ENCODE peak calls at places on chromosome 11, in ten cellular contexts. One of them, this sample, is unnamed.

GRCh38 chr11:72974487-72975205 is 160.4 kb downstream of the ATG16L2 start:
- DNase-seq in neural crest cell: no peak
- DNase-seq in GM19239: no peak
- DNase-seq in T47D: no peak
- DNase-seq in PC-3: no peak
- DNase-seq in D341Med: no peak
- DNase-seq in amygdala: no peak
- DNase-seq in GM04503: no peak
- DNase-seq in NCI-H1092 treated with DMSO at 0.1 percent for 48 hours: no peak
- DNase-seq in M059J: no peak
- DNase-seq in this sample: no peak

GRCh38 chr11:34749666-34750659 is 129.1 kb downstream of the EHF start:
- DNase-seq in T47D: peak
- DNase-seq in amygdala: no peak
- DNase-seq in NCI-H1092 treated with DMSO at 0.1 percent for 48 hours: no peak
- DNase-seq in GM19239: no peak
- DNase-seq in D341Med: no peak
- DNase-seq in PC-3: peak
- DNase-seq in neural crest cell: no peak
- DNase-seq in GM04503: peak
- DNase-seq in M059J: peak
- DNase-seq in this sample: no peak

GRCh38 chr11:18650859-18651557 is 16.9 kb upstream of the SPTY2D1 start:
- DNase-seq in amygdala: no peak
- DNase-seq in GM04503: no peak
- DNase-seq in M059J: peak
- DNase-seq in D341Med: peak
- DNase-seq in T47D: peak
- DNase-seq in PC-3: peak
- DNase-seq in NCI-H1092 treated with DMSO at 0.1 percent for 48 hours: no peak
- DNase-seq in neural crest cell: peak
- DNase-seq in GM19239: peak
- DNase-seq in this sample: peak

GRCh38 chr11:111307472-111308108 is 9.2 kb downstream of the POU2AF3 start:
- DNase-seq in PC-3: peak
- DNase-seq in M059J: no peak
- DNase-seq in GM04503: no peak
- DNase-seq in amygdala: no peak
- DNase-seq in NCI-H1092 treated with DMSO at 0.1 percent for 48 hours: peak
- DNase-seq in neural crest cell: no peak
- DNase-seq in T47D: peak
- DNase-seq in D341Med: no peak
- DNase-seq in GM19239: no peak
- DNase-seq in this sample: peak

GRCh38 chr11:61277186-61277972 is 17.7 kb downstream of the VWCE start:
- DNase-seq in T47D: no peak
- DNase-seq in PC-3: no peak
- DNase-seq in GM19239: no peak
- DNase-seq in D341Med: no peak
- DNase-seq in amygdala: no peak
- DNase-seq in GM04503: no peak
- DNase-seq in NCI-H1092 treated with DMSO at 0.1 percent for 48 hours: no peak
- DNase-seq in M059J: no peak
- DNase-seq in neural crest cell: no peak
- DNase-seq in this sample: no peak

GRCh38 chr11:72217856-72218745 is 1.5 kb downstream of the FOLR2 start:
- DNase-seq in GM19239: no peak
- DNase-seq in PC-3: no peak
- DNase-seq in amygdala: no peak
- DNase-seq in neural crest cell: no peak
- DNase-seq in T47D: no peak
- DNase-seq in D341Med: no peak
- DNase-seq in GM04503: no peak
- DNase-seq in M059J: no peak
- DNase-seq in NCI-H1092 treated with DMSO at 0.1 percent for 48 hours: no peak
- DNase-seq in this sample: no peak

GRCh38 chr11:66373261-66373660 is 1.7 kb upstream of the SLC29A2 start:
- DNase-seq in GM19239: no peak
- DNase-seq in M059J: no peak
- DNase-seq in T47D: peak
- DNase-seq in amygdala: no peak
- DNase-seq in NCI-H1092 treated with DMSO at 0.1 percent for 48 hours: no peak
- DNase-seq in PC-3: no peak
- DNase-seq in D341Med: no peak
- DNase-seq in neural crest cell: no peak
- DNase-seq in GM04503: no peak
- DNase-seq in this sample: no peak

GRCh38 chr11:33457948-33458347 is 200.8 kb downstream of the HIPK3 start:
- DNase-seq in PC-3: no peak
- DNase-seq in M059J: no peak
- DNase-seq in amygdala: no peak
- DNase-seq in GM19239: no peak
- DNase-seq in GM04503: no peak
- DNase-seq in D341Med: no peak
- DNase-seq in NCI-H1092 treated with DMSO at 0.1 percent for 48 hours: no peak
- DNase-seq in T47D: no peak
- DNase-seq in neural crest cell: no peak
- DNase-seq in this sample: no peak

GRCh38 chr11:64334764-64335741 is 5.0 kb upstream of the CCDC88B start:
- DNase-seq in GM19239: peak
- DNase-seq in NCI-H1092 treated with DMSO at 0.1 percent for 48 hours: peak
- DNase-seq in T47D: no peak
- DNase-seq in D341Med: peak
- DNase-seq in amygdala: no peak
- DNase-seq in M059J: peak
- DNase-seq in GM04503: peak
- DNase-seq in PC-3: peak
- DNase-seq in neural crest cell: no peak
- DNase-seq in this sample: peak

GRCh38 chr11:34621876-34622275 is 983 bp downstream of the EHF start:
- DNase-seq in M059J: peak
- DNase-seq in D341Med: no peak
- DNase-seq in GM19239: no peak
- DNase-seq in neural crest cell: no peak
- DNase-seq in amygdala: no peak
- DNase-seq in PC-3: peak
- DNase-seq in NCI-H1092 treated with DMSO at 0.1 percent for 48 hours: no peak
- DNase-seq in T47D: no peak
- DNase-seq in GM04503: no peak
- DNase-seq in this sample: no peak

This sample was measured in NCI-H1417.